ENCODE peak calls at places on chromosomes 12 and 14, in six cellular contexts. R, E, A, Q, V and J are unnamed samples.

GRCh38 chr14:24196071-24197061 is 1.1 kb upstream of the TM9SF1 start:
- DNase-seq in R (peak), E (no peak), V (no peak), A (no peak), Q (no peak), J (no peak)

GRCh38 chr12:122322501-122322900 is 56.2 kb upstream of the VPS33A start:
- DNase-seq in A (no peak), E (no peak), R (no peak), Q (no peak), V (no peak), J (no peak)

GRCh38 chr12:116375278-116375842 is 97.9 kb upstream of the MED13L start:
- DNase-seq in Q (no peak), R (no peak), A (no peak), V (no peak), E (no peak), J (no peak)

GRCh38 chr12:75656650-75657049 is 145.2 kb upstream of the KRR1 start:
- DNase-seq in Q (no peak), E (no peak), V (no peak), R (no peak), A (no peak), J (no peak)

GRCh38 chr14:74980746-74981661 is 21.7 kb upstream of the EIF2B2 start:
- DNase-seq in A (no peak), V (no peak), Q (no peak), R (no peak), E (no peak), J (no peak)

GRCh38 chr12:15829949-15830348 is 40.8 kb upstream of the EPS8 start:
- DNase-seq in E (no peak), V (no peak), A (no peak), R (no peak), Q (no peak), J (no peak)

GRCh38 chr12:153080-153746 is 60.7 kb downstream of the SLC6A12 start:
- DNase-seq in Q (peak), R (peak), E (peak), A (peak), V (peak), J (peak)

GRCh38 chr12:68784015-68784414 is 24.0 kb upstream of the MDM2 start:
- DNase-seq in V (no peak), A (no peak), Q (no peak), R (no peak), E (no peak), J (no peak)

GRCh38 chr12:130945793-130946492 is 7.8 kb upstream of the ADGRD1 start:
- DNase-seq in V (no peak), A (no peak), R (no peak), E (no peak), Q (no peak), J (no peak)

GRCh38 chr14:61355892-61356325 is 34.5 kb downstream of the PRKCH start:
- DNase-seq in Q (peak), V (no peak), E (no peak), A (no peak), R (no peak), J (no peak)

GRCh38 chr12:78898416-78898815 is 33.8 kb downstream of the SYT1 start:
- DNase-seq in R (no peak), A (no peak), V (no peak), Q (no peak), E (no peak), J (no peak)

GRCh38 chr14:57389646-57390036 is 745 bp upstream of the NAA30 start:
- DNase-seq in V (no peak), A (no peak), Q (no peak), E (no peak), R (no peak), J (peak)

GRCh38 chr12:113334786-113335539 is at the start of gene SLC8B1:
- DNase-seq in Q (peak), V (peak), R (peak), E (peak), A (peak), J (peak)

GRCh38 chr12:10968765-10969456 is 17.8 kb downstream of the TAS2R50 start:
- DNase-seq in Q (no peak), R (no peak), E (no peak), A (peak), V (no peak), J (no peak)